ENCODE peak calls at places on chromosome 3, in five cellular contexts. J is left colon, Z is nephron progenitor cell, P is NCI-H2227 treated with DMSO at 0.1 percent for 48 hours, M is OCI-LY7. V is an unnamed sample.

GRCh38 chr3:31105438-31106077 is 211.1 kb upstream of the GADL1 start:
- DNase-seq in P (no peak), M (no peak), Z (no peak), J (no peak), V (no peak)

GRCh38 chr3:14565791-14566588 is 25.8 kb upstream of the GRIP2 start:
- DNase-seq in P (no peak), Z (no peak), M (no peak), J (no peak), V (no peak)

GRCh38 chr3:120435621-120436020 is 15.2 kb downstream of the FSTL1 start:
- DNase-seq in Z (no peak), J (no peak), M (no peak), P (no peak), V (no peak)

GRCh38 chr3:171565671-171566070 is 105.5 kb upstream of the TNIK start:
- DNase-seq in M (no peak), P (no peak), Z (no peak), J (no peak), V (no peak)

GRCh38 chr3:8416965-8417364 is 84.7 kb upstream of the LMCD1 start:
- DNase-seq in M (peak; percentile 4), J (peak; percentile 46), P (no peak), Z (peak; percentile 32), V (peak; percentile 47)

GRCh38 chr3:52891615-52892081 is 5.7 kb downstream of the STIMATE start:
- DNase-seq in J (no peak), P (no peak), Z (no peak), M (no peak), V (no peak)

GRCh38 chr3:112136959-112137693 is 4.1 kb upstream of the GCSAM start:
- DNase-seq in J (peak; percentile 37), P (no peak), Z (peak; percentile 36), M (peak; percentile 87), V (no peak)

GRCh38 chr3:126551839-126552687 is 6.7 kb downstream of the C3orf22 start:
- DNase-seq in J (no peak), M (no peak), Z (no peak), P (no peak), V (peak; percentile 28)

GRCh38 chr3:163878396-163878795 is 1199.9 kb downstream of the SI start:
- DNase-seq in P (no peak), Z (no peak), M (peak; percentile 2), J (no peak), V (no peak)

GRCh38 chr3:77203876-77204275 is 164.0 kb downstream of the ROBO2 start:
- DNase-seq in P (no peak), M (no peak), Z (no peak), J (no peak), V (no peak)

GRCh38 chr3:175805825-175806224 is 946.7 kb downstream of the NAALADL2 start:
- DNase-seq in M (no peak), J (no peak), Z (no peak), P (no peak), V (no peak)

GRCh38 chr3:57160731-57161086 is 4.4 kb downstream of the IL17RD start:
- DNase-seq in J (no peak), P (no peak), Z (no peak), M (no peak), V (no peak)

GRCh38 chr3:189720746-189721426 is 89.7 kb downstream of the TP63 start:
- DNase-seq in M (no peak), J (peak; percentile 11), P (no peak), Z (no peak), V (no peak)

GRCh38 chr3:183943739-183944138 is 59.1 kb upstream of the PARL start:
- DNase-seq in Z (no peak), M (no peak), P (no peak), J (no peak), V (no peak)

GRCh38 chr3:47605646-47606045 is 27.0 kb upstream of the CSPG5 start:
- DNase-seq in J (no peak), M (no peak), Z (no peak), P (no peak), V (no peak)

GRCh38 chr3:96331341-96331740 is 483.1 kb upstream of the EPHA6 start:
- DNase-seq in M (no peak), Z (no peak), J (no peak), P (no peak), V (no peak)

GRCh38 chr3:27596334-27596841 is 112.2 kb upstream of the SLC4A7 start:
- DNase-seq in Z (no peak), M (peak; percentile 2), P (no peak), J (no peak), V (no peak)

GRCh38 chr3:194404365-194405140 is 5.5 kb upstream of the GP5 start:
- DNase-seq in M (peak; percentile 62), J (peak; percentile 44), P (peak; percentile 76), Z (peak; percentile 36), V (no peak)

GRCh38 chr3:98602078-98602678 is 8.8 kb upstream of the CPOX start:
- DNase-seq in J (no peak), P (peak; percentile 1), M (peak; percentile 59), Z (peak; percentile 13), V (no peak)

GRCh38 chr3:40979962-40980361 is 219.3 kb upstream of the CTNNB1 start:
- DNase-seq in J (no peak), Z (no peak), P (no peak), M (no peak), V (no peak)

GRCh38 chr3:15458212-15458780 is 30.9 kb downstream of the EAF1 start:
- DNase-seq in Z (no peak), J (no peak), M (no peak), P (no peak), V (no peak)

V was measured in ureter.